ENCODE peak calls at places on chromosome 22, in ten cellular contexts. Z is cardiac muscle cell; U is pancreas; N is psoas muscle; J is GM23248; W is prostate gland; O is stomach; K is CD8-positive, alpha-beta memory T cell; M is esophagus squamous epithelium; Q is transverse colon. C is an unnamed sample.
A peak's percentile ranks its signal among the peaks of the same experiment; 100 is the strongest.

GRCh38 chr22:32325811-32326237 is 31.8 kb upstream of the RFPL3 start:
- DNase-seq in O (peak; percentile 7), M (no peak), U (no peak), K (no peak), N (no peak), W (no peak), Z (no peak), J (no peak), Q (no peak), C (no peak)

GRCh38 chr22:50210378-50211139 is 9.7 kb downstream of the SELENOO start:
- DNase-seq in O (no peak), J (no peak), N (no peak), Q (peak; percentile 8), W (no peak), Z (no peak), U (no peak), K (no peak), M (no peak), C (no peak)

GRCh38 chr22:37607912-37608476 is 640 bp upstream of the GGA1 start:
- DNase-seq in W (no peak), Z (peak; percentile 23), U (no peak), Q (peak; percentile 30), J (no peak), N (no peak), M (no peak), O (no peak), K (no peak), C (no peak)

GRCh38 chr22:42805016-42805997 is 51.8 kb downstream of the ARFGAP3 start:
- DNase-seq in J (no peak), K (no peak), Q (no peak), U (peak; percentile 59), M (no peak), Z (no peak), W (peak; percentile 89), O (peak; percentile 89), N (peak; percentile 61), C (no peak)

GRCh38 chr22:49647346-49648026 is 180.2 kb downstream of the BRD1 start:
- DNase-seq in K (no peak), N (no peak), U (no peak), W (no peak), Q (no peak), O (no peak), M (no peak), Z (no peak), J (no peak), C (no peak)

GRCh38 chr22:49896201-49896600 is 22.0 kb downstream of the ALG12 start:
- DNase-seq in U (no peak), Q (no peak), O (no peak), K (no peak), Z (no peak), W (no peak), M (no peak), J (no peak), N (no peak), C (no peak)

GRCh38 chr22:27795053-27795452 is 6.5 kb downstream of the MN1 start:
- DNase-seq in Q (no peak), U (no peak), W (no peak), K (no peak), N (no peak), J (peak; percentile 35), O (no peak), Z (no peak), M (no peak), C (no peak)

GRCh38 chr22:27480487-27480886 is 321.1 kb downstream of the MN1 start:
- DNase-seq in U (no peak), W (no peak), Z (no peak), Q (no peak), K (no peak), J (no peak), N (no peak), O (no peak), M (no peak), C (peak; percentile 79)

GRCh38 chr22:30249049-30250038 is 2.8 kb upstream of the LIF start:
- DNase-seq in M (no peak), Q (no peak), K (no peak), O (no peak), Z (no peak), U (no peak), J (peak; percentile 35), N (peak; percentile 66), W (no peak), C (no peak)

GRCh38 chr22:24965822-24966626 is 13.5 kb downstream of the KIAA1671 start:
- DNase-seq in U (peak; percentile 88), M (no peak), Q (peak; percentile 90), N (peak; percentile 41), K (no peak), Z (no peak), W (peak; percentile 43), J (no peak), O (peak; percentile 91), C (no peak)

GRCh38 chr22:46021577-46021976 is 44.6 kb upstream of the WNT7B start:
- DNase-seq in O (no peak), K (no peak), J (no peak), Z (no peak), Q (peak; percentile 0), N (no peak), M (no peak), U (no peak), W (no peak), C (no peak)

GRCh38 chr22:37491559-37492427 is 5.6 kb upstream of the MFNG start:
- DNase-seq in Q (no peak), U (no peak), N (no peak), Z (no peak), W (no peak), J (no peak), O (no peak), M (no peak), K (no peak), C (no peak)

GRCh38 chr22:44111562-44112155 is 69.1 kb upstream of the PARVG start:
- DNase-seq in U (no peak), K (no peak), Q (no peak), O (no peak), N (no peak), W (no peak), Z (no peak), M (no peak), J (no peak), C (no peak)

GRCh38 chr22:50739894-50740293 is 1.9 kb downstream of the ACR start:
- DNase-seq in U (no peak), Q (no peak), O (peak; percentile 17), Z (no peak), W (no peak), J (no peak), N (no peak), M (no peak), K (no peak), C (no peak)

GRCh38 chr22:41401781-41402648 is 20.3 kb downstream of the TEF start:
- DNase-seq in J (peak; percentile 82), W (peak; percentile 69), U (peak; percentile 87), O (peak; percentile 95), N (peak; percentile 76), Q (peak; percentile 87), K (no peak), M (no peak), Z (peak; percentile 77), C (no peak)

GRCh38 chr22:20952544-20953341 is 14.3 kb upstream of the AIFM3 start:
- DNase-seq in M (no peak), O (no peak), J (no peak), U (no peak), W (peak; percentile 71), N (no peak), Z (no peak), K (no peak), Q (peak; percentile 77), C (no peak)
- H3K4me1 ChIP-seq in M (peaks cover 40% of the 10 kb centered on the region), O (peaks cover 27% of the 10 kb centered on the region), J (peaks cover 15% of the 10 kb centered on the region), U (peaks cover 23% of the 10 kb centered on the region), W (peaks cover 4% of the 10 kb centered on the region), N (peaks cover 8% of the 10 kb centered on the region), Z (peaks cover 14% of the 10 kb centered on the region), K (peaks cover 17% of the 10 kb centered on the region), Q (peaks cover 74% of the 10 kb centered on the region), C (peaks cover 4% of the 10 kb centered on the region)

DNA sequence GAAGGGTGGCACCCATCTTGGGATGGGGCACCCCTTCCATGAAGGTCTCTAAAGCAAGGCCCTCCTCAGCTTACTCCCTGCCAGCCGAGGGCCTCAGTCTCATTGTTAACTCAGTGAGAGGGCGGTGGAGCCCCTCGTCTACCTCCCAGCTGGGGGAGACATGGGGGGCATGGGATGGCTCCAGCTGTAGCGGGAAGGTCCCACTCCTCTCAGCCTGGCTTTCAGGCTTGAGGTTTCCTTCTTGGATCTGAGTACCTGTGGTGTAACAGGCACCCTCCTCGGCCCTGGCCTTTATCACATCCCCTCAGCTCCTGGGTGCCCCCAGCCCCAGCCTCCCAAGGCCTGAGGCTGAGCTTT is 2.0 kb downstream of the MIF start:
- DNase-seq in O (no peak), N (no peak), W (no peak), U (no peak), Z (no peak), M (no peak), J (no peak), K (no peak), Q (no peak), C (no peak)
- H3K9me3 ChIP-seq in O (no peaks in the 10 kb centered on the region), N (no peaks in the 10 kb centered on the region), W (no peaks in the 10 kb centered on the region), U (no peaks in the 10 kb centered on the region), Z (no peaks in the 10 kb centered on the region), M (no peaks in the 10 kb centered on the region), J (no peaks in the 10 kb centered on the region), K (no peaks in the 10 kb centered on the region), Q (no peaks in the 10 kb centered on the region), C (peaks cover 5% of the 10 kb centered on the region)

GRCh38 chr22:20113551-20114310 is 2.2 kb upstream of the RANBP1 start:
- DNase-seq in Z (no peak), N (peak; percentile 13), M (no peak), O (no peak), Q (no peak), W (no peak), J (no peak), K (no peak), U (no peak), C (no peak)

GRCh38 chr22:20112623-20113511 is 3.0 kb upstream of the RANBP1 start:
- DNase-seq in N (peak; percentile 12), Z (no peak), Q (no peak), W (no peak), J (no peak), K (no peak), M (no peak), O (no peak), U (no peak), C (no peak)

GRCh38 chr22:20116376-20116950 is 559 bp downstream of the RANBP1 start:
- DNase-seq in Z (no peak), W (no peak), J (peak; percentile 20), M (no peak), O (no peak), N (no peak), K (no peak), U (peak; percentile 52), Q (no peak), C (peak; percentile 44)

GRCh38 chr22:20115691-20116375 is at the start of gene RANBP1:
- DNase-seq in N (peak; percentile 25), Z (no peak), K (no peak), U (no peak), J (no peak), M (no peak), Q (no peak), O (no peak), W (no peak), C (no peak)

GRCh38 chr22:20114506-20115475 is 1.1 kb upstream of the RANBP1 start:
- DNase-seq in K (no peak), W (no peak), N (peak; percentile 13), J (no peak), M (no peak), Q (no peak), Z (no peak), U (no peak), O (no peak), C (no peak)
- H3K4me3 ChIP-seq in K (no peak overlapping the region), W (no peak overlapping the region), N (no peak overlapping the region), J (no peak overlapping the region), M (no peak overlapping the region), Q (no peak overlapping the region), Z (no peak overlapping the region), U (no peak overlapping the region), O (peak overlapping the region; percentile 99), C (no peak overlapping the region)

GRCh38 chr22:48418831-48419230 is 1408.8 kb downstream of the BRD1 start:
- DNase-seq in O (no peak), Z (no peak), W (no peak), K (no peak), N (no peak), M (no peak), J (no peak), Q (no peak), U (no peak), C (no peak)
- H3K4me1 ChIP-seq in O (no peaks in the 10 kb centered on the region), Z (no peaks in the 10 kb centered on the region), W (no peaks in the 10 kb centered on the region), K (no peaks in the 10 kb centered on the region), N (no peaks in the 10 kb centered on the region), M (no peaks in the 10 kb centered on the region), J (peaks cover 17% of the 10 kb centered on the region), Q (no peaks in the 10 kb centered on the region), U (no peaks in the 10 kb centered on the region), C (no peaks in the 10 kb centered on the region)

C was measured in HAP-1.